ENCODE peak calls at places on chromosomes 2 and 18, in six cellular contexts. One of them, this sample, is unnamed.

GRCh38 chr2:74845217-74845751 is 11.4 kb downstream of the HK2 start:
- DNase-seq in stimulated activated CD8-positive, alpha-beta memory T cell treated with anti-CD3 and anti-CD28 coated beads, Interleukin-12 subunit alpha, Interleukin-12 subunit beta, amount 100 ng/mL, for 1 hour: no peak
- DNase-seq in M059J: peak; percentile 96
- DNase-seq in H9: peak; percentile 72
- DNase-seq in heart left ventricle: peak; percentile 91
- DNase-seq in activated naive CD8-positive, alpha-beta T cell treated with anti-CD3 and anti-CD28 coated beads for 36 hours: no peak
- DNase-seq in this sample: peak; percentile 60

GRCh38 chr2:178069551-178069950 is 3.0 kb downstream of the PDE11A start:
- DNase-seq in stimulated activated CD8-positive, alpha-beta memory T cell treated with anti-CD3 and anti-CD28 coated beads, Interleukin-12 subunit alpha, Interleukin-12 subunit beta, amount 100 ng/mL, for 1 hour: no peak
- DNase-seq in M059J: peak; percentile 21
- DNase-seq in H9: no peak
- DNase-seq in heart left ventricle: no peak
- DNase-seq in activated naive CD8-positive, alpha-beta T cell treated with anti-CD3 and anti-CD28 coated beads for 36 hours: no peak
- DNase-seq in this sample: no peak

GRCh38 chr2:189407944-189408209 is 33.4 kb upstream of the WDR75 start:
- DNase-seq in stimulated activated CD8-positive, alpha-beta memory T cell treated with anti-CD3 and anti-CD28 coated beads, Interleukin-12 subunit alpha, Interleukin-12 subunit beta, amount 100 ng/mL, for 1 hour: no peak
- DNase-seq in M059J: peak; percentile 22
- DNase-seq in H9: no peak
- DNase-seq in heart left ventricle: no peak
- DNase-seq in activated naive CD8-positive, alpha-beta T cell treated with anti-CD3 and anti-CD28 coated beads for 36 hours: no peak
- DNase-seq in this sample: no peak

GRCh38 chr2:228655341-228655740 is 473.9 kb upstream of the SPHKAP start:
- DNase-seq in stimulated activated CD8-positive, alpha-beta memory T cell treated with anti-CD3 and anti-CD28 coated beads, Interleukin-12 subunit alpha, Interleukin-12 subunit beta, amount 100 ng/mL, for 1 hour: no peak
- DNase-seq in M059J: peak; percentile 14
- DNase-seq in H9: no peak
- DNase-seq in heart left ventricle: no peak
- DNase-seq in activated naive CD8-positive, alpha-beta T cell treated with anti-CD3 and anti-CD28 coated beads for 36 hours: no peak
- DNase-seq in this sample: no peak

GRCh38 chr2:224958466-224958857 is 83.8 kb downstream of the DOCK10 start:
- DNase-seq in stimulated activated CD8-positive, alpha-beta memory T cell treated with anti-CD3 and anti-CD28 coated beads, Interleukin-12 subunit alpha, Interleukin-12 subunit beta, amount 100 ng/mL, for 1 hour: no peak
- DNase-seq in M059J: no peak
- DNase-seq in H9: no peak
- DNase-seq in heart left ventricle: no peak
- DNase-seq in activated naive CD8-positive, alpha-beta T cell treated with anti-CD3 and anti-CD28 coated beads for 36 hours: no peak
- DNase-seq in this sample: no peak

GRCh38 chr18:9021458-9021857 is 81.0 kb upstream of the NDUFV2 start:
- DNase-seq in stimulated activated CD8-positive, alpha-beta memory T cell treated with anti-CD3 and anti-CD28 coated beads, Interleukin-12 subunit alpha, Interleukin-12 subunit beta, amount 100 ng/mL, for 1 hour: no peak
- DNase-seq in M059J: no peak
- DNase-seq in H9: no peak
- DNase-seq in heart left ventricle: no peak
- DNase-seq in activated naive CD8-positive, alpha-beta T cell treated with anti-CD3 and anti-CD28 coated beads for 36 hours: no peak
- DNase-seq in this sample: no peak

GRCh38 chr2:10475221-10475722 is 27.1 kb upstream of the ODC1 start:
- DNase-seq in stimulated activated CD8-positive, alpha-beta memory T cell treated with anti-CD3 and anti-CD28 coated beads, Interleukin-12 subunit alpha, Interleukin-12 subunit beta, amount 100 ng/mL, for 1 hour: no peak
- DNase-seq in M059J: no peak
- DNase-seq in H9: no peak
- DNase-seq in heart left ventricle: no peak
- DNase-seq in activated naive CD8-positive, alpha-beta T cell treated with anti-CD3 and anti-CD28 coated beads for 36 hours: no peak
- DNase-seq in this sample: no peak

GRCh38 chr18:74342416-74343043 is 26.9 kb downstream of the C18orf63 start:
- DNase-seq in stimulated activated CD8-positive, alpha-beta memory T cell treated with anti-CD3 and anti-CD28 coated beads, Interleukin-12 subunit alpha, Interleukin-12 subunit beta, amount 100 ng/mL, for 1 hour: no peak
- DNase-seq in M059J: peak; percentile 63
- DNase-seq in H9: no peak
- DNase-seq in heart left ventricle: no peak
- DNase-seq in activated naive CD8-positive, alpha-beta T cell treated with anti-CD3 and anti-CD28 coated beads for 36 hours: no peak
- DNase-seq in this sample: peak; percentile 19

GRCh38 chr2:144379891-144380311 is 140.0 kb downstream of the ZEB2 start:
- DNase-seq in stimulated activated CD8-positive, alpha-beta memory T cell treated with anti-CD3 and anti-CD28 coated beads, Interleukin-12 subunit alpha, Interleukin-12 subunit beta, amount 100 ng/mL, for 1 hour: no peak
- DNase-seq in M059J: no peak
- DNase-seq in H9: no peak
- DNase-seq in heart left ventricle: peak; percentile 55
- DNase-seq in activated naive CD8-positive, alpha-beta T cell treated with anti-CD3 and anti-CD28 coated beads for 36 hours: no peak
- DNase-seq in this sample: peak; percentile 57

GRCh38 chr2:19846030-19846429 is 55.8 kb downstream of the TTC32 start:
- DNase-seq in stimulated activated CD8-positive, alpha-beta memory T cell treated with anti-CD3 and anti-CD28 coated beads, Interleukin-12 subunit alpha, Interleukin-12 subunit beta, amount 100 ng/mL, for 1 hour: no peak
- DNase-seq in M059J: no peak
- DNase-seq in H9: no peak
- DNase-seq in heart left ventricle: no peak
- DNase-seq in activated naive CD8-positive, alpha-beta T cell treated with anti-CD3 and anti-CD28 coated beads for 36 hours: no peak
- DNase-seq in this sample: no peak

GRCh38 chr2:19868705-19869550 is 32.9 kb downstream of the TTC32 start:
- DNase-seq in stimulated activated CD8-positive, alpha-beta memory T cell treated with anti-CD3 and anti-CD28 coated beads, Interleukin-12 subunit alpha, Interleukin-12 subunit beta, amount 100 ng/mL, for 1 hour: peak; percentile 44
- DNase-seq in M059J: no peak
- DNase-seq in H9: peak; percentile 73
- DNase-seq in heart left ventricle: peak; percentile 55
- DNase-seq in activated naive CD8-positive, alpha-beta T cell treated with anti-CD3 and anti-CD28 coated beads for 36 hours: peak; percentile 69
- DNase-seq in this sample: no peak

GRCh38 chr2:238497610-238498005 is 70.9 kb downstream of the ASB1 start:
- DNase-seq in stimulated activated CD8-positive, alpha-beta memory T cell treated with anti-CD3 and anti-CD28 coated beads, Interleukin-12 subunit alpha, Interleukin-12 subunit beta, amount 100 ng/mL, for 1 hour: no peak
- DNase-seq in M059J: no peak
- DNase-seq in H9: peak; percentile 10
- DNase-seq in heart left ventricle: no peak
- DNase-seq in activated naive CD8-positive, alpha-beta T cell treated with anti-CD3 and anti-CD28 coated beads for 36 hours: no peak
- DNase-seq in this sample: no peak

GRCh38 chr18:46424898-46425297 is 232.1 kb downstream of the LOXHD1 start:
- DNase-seq in stimulated activated CD8-positive, alpha-beta memory T cell treated with anti-CD3 and anti-CD28 coated beads, Interleukin-12 subunit alpha, Interleukin-12 subunit beta, amount 100 ng/mL, for 1 hour: no peak
- DNase-seq in M059J: peak; percentile 23
- DNase-seq in H9: peak; percentile 77
- DNase-seq in heart left ventricle: no peak
- DNase-seq in activated naive CD8-positive, alpha-beta T cell treated with anti-CD3 and anti-CD28 coated beads for 36 hours: no peak
- DNase-seq in this sample: no peak

GRCh38 chr18:11987527-11987926 is 6.2 kb downstream of the IMPA2 start:
- DNase-seq in stimulated activated CD8-positive, alpha-beta memory T cell treated with anti-CD3 and anti-CD28 coated beads, Interleukin-12 subunit alpha, Interleukin-12 subunit beta, amount 100 ng/mL, for 1 hour: no peak
- DNase-seq in M059J: no peak
- DNase-seq in H9: no peak
- DNase-seq in heart left ventricle: no peak
- DNase-seq in activated naive CD8-positive, alpha-beta T cell treated with anti-CD3 and anti-CD28 coated beads for 36 hours: no peak
- DNase-seq in this sample: peak; percentile 69

GRCh38 chr2:106269591-106270291 is 75.6 kb upstream of the UXS1 start:
- DNase-seq in stimulated activated CD8-positive, alpha-beta memory T cell treated with anti-CD3 and anti-CD28 coated beads, Interleukin-12 subunit alpha, Interleukin-12 subunit beta, amount 100 ng/mL, for 1 hour: no peak
- DNase-seq in M059J: peak; percentile 4
- DNase-seq in H9: no peak
- DNase-seq in heart left ventricle: peak; percentile 48
- DNase-seq in activated naive CD8-positive, alpha-beta T cell treated with anti-CD3 and anti-CD28 coated beads for 36 hours: peak; percentile 18
- DNase-seq in this sample: no peak

GRCh38 chr2:240790370-240791210 is 29.4 kb downstream of the KIF1A start:
- DNase-seq in stimulated activated CD8-positive, alpha-beta memory T cell treated with anti-CD3 and anti-CD28 coated beads, Interleukin-12 subunit alpha, Interleukin-12 subunit beta, amount 100 ng/mL, for 1 hour: no peak
- DNase-seq in M059J: no peak
- DNase-seq in H9: no peak
- DNase-seq in heart left ventricle: no peak
- DNase-seq in activated naive CD8-positive, alpha-beta T cell treated with anti-CD3 and anti-CD28 coated beads for 36 hours: no peak
- DNase-seq in this sample: no peak

GRCh38 chr2:33763671-33764310 is 164.7 kb upstream of the FAM98A start:
- DNase-seq in stimulated activated CD8-positive, alpha-beta memory T cell treated with anti-CD3 and anti-CD28 coated beads, Interleukin-12 subunit alpha, Interleukin-12 subunit beta, amount 100 ng/mL, for 1 hour: no peak
- DNase-seq in M059J: no peak
- DNase-seq in H9: no peak
- DNase-seq in heart left ventricle: no peak
- DNase-seq in activated naive CD8-positive, alpha-beta T cell treated with anti-CD3 and anti-CD28 coated beads for 36 hours: no peak
- DNase-seq in this sample: no peak

GRCh38 chr18:22912835-22913234 is 20.3 kb upstream of the RBBP8 start:
- DNase-seq in stimulated activated CD8-positive, alpha-beta memory T cell treated with anti-CD3 and anti-CD28 coated beads, Interleukin-12 subunit alpha, Interleukin-12 subunit beta, amount 100 ng/mL, for 1 hour: no peak
- DNase-seq in M059J: no peak
- DNase-seq in H9: no peak
- DNase-seq in heart left ventricle: no peak
- DNase-seq in activated naive CD8-positive, alpha-beta T cell treated with anti-CD3 and anti-CD28 coated beads for 36 hours: no peak
- DNase-seq in this sample: no peak

GRCh38 chr18:6242004-6242403 is 172.7 kb downstream of the L3MBTL4 start:
- DNase-seq in stimulated activated CD8-positive, alpha-beta memory T cell treated with anti-CD3 and anti-CD28 coated beads, Interleukin-12 subunit alpha, Interleukin-12 subunit beta, amount 100 ng/mL, for 1 hour: no peak
- DNase-seq in M059J: no peak
- DNase-seq in H9: peak; percentile 29
- DNase-seq in heart left ventricle: no peak
- DNase-seq in activated naive CD8-positive, alpha-beta T cell treated with anti-CD3 and anti-CD28 coated beads for 36 hours: no peak
- DNase-seq in this sample: no peak

GRCh38 chr2:64990823-64991222 is 1.6 kb downstream of the SLC1A4 start:
- DNase-seq in stimulated activated CD8-positive, alpha-beta memory T cell treated with anti-CD3 and anti-CD28 coated beads, Interleukin-12 subunit alpha, Interleukin-12 subunit beta, amount 100 ng/mL, for 1 hour: no peak
- DNase-seq in M059J: no peak
- DNase-seq in H9: no peak
- DNase-seq in heart left ventricle: no peak
- DNase-seq in activated naive CD8-positive, alpha-beta T cell treated with anti-CD3 and anti-CD28 coated beads for 36 hours: no peak
- DNase-seq in this sample: no peak